ENCODE peak calls at places on chromosomes 13 and 19, in four cellular contexts. L is IMR-90, Q is esophagus muscularis mucosa, C is GM12878. H is an unnamed sample.

GRCh38 chr13:75432045-75432444 is 49.9 kb downstream of the TBC1D4 start:
- DNase-seq in C (no peak), L (peak), Q (no peak), H (no peak)

GRCh38 chr13:26523007-26523406 is 34.5 kb upstream of the WASF3 start:
- DNase-seq in Q (no peak), C (no peak), L (no peak), H (no peak)

GRCh38 chr13:109145631-109146030 is 516.2 kb downstream of the MYO16 start:
- DNase-seq in C (no peak), L (peak), Q (no peak), H (peak)

GRCh38 chr13:80469841-80470378 is 129.0 kb upstream of the SPRY2 start:
- DNase-seq in Q (peak), C (no peak), L (peak), H (peak)

GRCh38 chr13:31733066-31733465 is 6.3 kb upstream of the RXFP2 start:
- DNase-seq in Q (no peak), C (no peak), L (peak), H (no peak)

GRCh38 chr19:47520839-47521238 is 6.0 kb upstream of the NAPA start:
- DNase-seq in L (no peak), Q (no peak), C (no peak), H (no peak)

GRCh38 chr13:43835701-43836100 is 43.8 kb downstream of the CCDC122 start:
- DNase-seq in Q (no peak), C (no peak), L (peak), H (no peak)

GRCh38 chr19:5018224-5019015 is 49.5 kb downstream of the KDM4B start:
- DNase-seq in Q (no peak), L (peak), C (no peak), H (no peak)

GRCh38 chr13:47114030-47114429 is 217.2 kb upstream of the HTR2A start:
- DNase-seq in Q (no peak), C (no peak), L (peak), H (no peak)

GRCh38 chr13:38821753-38822551 is 135.1 kb downstream of the FREM2 start:
- DNase-seq in C (no peak), Q (no peak), L (no peak), H (no peak)

GRCh38 chr13:23701191-23701590 is 131.0 kb downstream of the TNFRSF19 start:
- DNase-seq in Q (no peak), C (no peak), L (no peak), H (no peak)

GRCh38 chr19:4703671-4704316 is 19.8 kb downstream of the DPP9 start:
- DNase-seq in C (no peak), L (no peak), Q (no peak), H (no peak)

GRCh38 chr13:112063309-112063626 is 3.7 kb upstream of the SOX1 start:
- DNase-seq in Q (no peak), L (no peak), C (no peak), H (no peak)

GRCh38 chr19:2761309-2761677 is 21.5 kb upstream of the SLC39A3 start:
- DNase-seq in L (no peak), Q (no peak), C (no peak), H (no peak)

GRCh38 chr19:6536138-6536671 is 5.4 kb downstream of the TNFSF9 start:
- DNase-seq in Q (no peak), L (no peak), C (peak), H (no peak)

GRCh38 chr19:24159707-24160106 is 72.7 kb downstream of the ZNF254 start:
- DNase-seq in L (peak), C (no peak), Q (no peak), H (no peak)

GRCh38 chr19:536031-536880 is 4.7 kb downstream of the CDC34 start:
- DNase-seq in L (no peak), Q (no peak), C (no peak), H (no peak)

GRCh38 chr13:19845758-19846157 is 17.7 kb downstream of the ZMYM5 start:
- DNase-seq in C (no peak), L (peak), Q (no peak), H (peak)

GRCh38 chr19:45471866-45472556 is 4.2 kb downstream of the FOSB start:
- DNase-seq in L (no peak), C (no peak), Q (no peak), H (no peak)

GRCh38 chr19:869245-870177 is 10.0 kb downstream of the CFD start:
- DNase-seq in C (no peak), Q (peak), L (peak), H (peak)

GRCh38 chr13:97002581-97002980 is 8.3 kb upstream of the OXGR1 start:
- DNase-seq in C (no peak), L (no peak), Q (no peak), H (no peak)

GRCh38 chr19:17405250-17406038 is at the start of gene BST2:
- DNase-seq in C (peak), L (peak), Q (no peak), H (no peak)

GRCh38 chr19:55224038-55224665 is 4.4 kb downstream of the TMEM86B start:
- DNase-seq in Q (no peak), C (no peak), L (no peak), H (no peak)

GRCh38 chr13:32838985-32839384 is 177.2 kb upstream of the KL start:
- DNase-seq in Q (peak), L (peak), C (no peak), H (no peak)

GRCh38 chr19:55247621-55248099 is 11.2 kb downstream of the PPP6R1 start:
- DNase-seq in Q (no peak), L (no peak), C (no peak), H (no peak)

GRCh38 chr13:80171096-80171495 is 169.8 kb downstream of the SPRY2 start:
- DNase-seq in C (no peak), Q (no peak), L (no peak), H (no peak)

GRCh38 chr19:2083174-2083854 is 12.8 kb downstream of the MOB3A start:
- DNase-seq in C (no peak), L (no peak), Q (no peak), H (no peak)

DNA sequence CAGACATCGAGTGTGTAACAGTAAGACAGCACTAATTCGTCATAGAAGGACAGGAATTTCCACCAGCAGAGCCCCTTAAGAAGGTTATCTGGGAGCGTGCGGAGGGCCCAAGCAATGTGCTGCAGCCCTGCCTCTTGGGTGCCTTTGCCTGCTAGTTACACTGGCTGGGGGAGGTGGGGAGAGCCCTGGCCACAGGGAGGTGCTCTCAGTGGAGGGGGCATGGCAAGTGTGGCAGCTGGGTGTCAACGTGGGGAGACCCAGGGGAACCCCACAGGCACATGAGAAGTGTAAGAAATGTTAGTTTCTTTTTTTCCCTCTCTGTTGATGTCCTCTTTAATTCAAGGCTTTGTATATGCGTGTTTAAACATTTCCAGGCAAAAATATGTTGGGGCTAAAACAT is 50.9 kb upstream of the TMTC4 start:
- DNase-seq in C (no peak), Q (no peak), L (no peak), H (no peak)
- TF ChIP-seq POLR2A in C (no peak), Q (no peak), L (no peak), H (no peak)

GRCh38 chr19:14567079-14567478 is 4.8 kb downstream of the NDUFB7 start:
- DNase-seq in Q (no peak), L (no peak), C (no peak), H (no peak)

GRCh38 chr19:14570864-14571527 is 870 bp downstream of the NDUFB7 start:
- DNase-seq in C (no peak), L (no peak), Q (no peak), H (no peak)

GRCh38 chr19:14576363-14576762 is 4.5 kb upstream of the NDUFB7 start:
- DNase-seq in Q (no peak), C (no peak), L (no peak), H (no peak)

GRCh38 chr19:14575428-14575980 is 3.6 kb upstream of the NDUFB7 start:
- DNase-seq in C (no peak), L (no peak), Q (no peak), H (no peak)

GRCh38 chr19:14571695-14572490 is at the start of gene NDUFB7:
- DNase-seq in C (peak), L (peak), Q (peak), H (peak)
- TF ChIP-seq POLR2A in C (peak), L (peak), Q (no peak), H (peak)

DNA sequence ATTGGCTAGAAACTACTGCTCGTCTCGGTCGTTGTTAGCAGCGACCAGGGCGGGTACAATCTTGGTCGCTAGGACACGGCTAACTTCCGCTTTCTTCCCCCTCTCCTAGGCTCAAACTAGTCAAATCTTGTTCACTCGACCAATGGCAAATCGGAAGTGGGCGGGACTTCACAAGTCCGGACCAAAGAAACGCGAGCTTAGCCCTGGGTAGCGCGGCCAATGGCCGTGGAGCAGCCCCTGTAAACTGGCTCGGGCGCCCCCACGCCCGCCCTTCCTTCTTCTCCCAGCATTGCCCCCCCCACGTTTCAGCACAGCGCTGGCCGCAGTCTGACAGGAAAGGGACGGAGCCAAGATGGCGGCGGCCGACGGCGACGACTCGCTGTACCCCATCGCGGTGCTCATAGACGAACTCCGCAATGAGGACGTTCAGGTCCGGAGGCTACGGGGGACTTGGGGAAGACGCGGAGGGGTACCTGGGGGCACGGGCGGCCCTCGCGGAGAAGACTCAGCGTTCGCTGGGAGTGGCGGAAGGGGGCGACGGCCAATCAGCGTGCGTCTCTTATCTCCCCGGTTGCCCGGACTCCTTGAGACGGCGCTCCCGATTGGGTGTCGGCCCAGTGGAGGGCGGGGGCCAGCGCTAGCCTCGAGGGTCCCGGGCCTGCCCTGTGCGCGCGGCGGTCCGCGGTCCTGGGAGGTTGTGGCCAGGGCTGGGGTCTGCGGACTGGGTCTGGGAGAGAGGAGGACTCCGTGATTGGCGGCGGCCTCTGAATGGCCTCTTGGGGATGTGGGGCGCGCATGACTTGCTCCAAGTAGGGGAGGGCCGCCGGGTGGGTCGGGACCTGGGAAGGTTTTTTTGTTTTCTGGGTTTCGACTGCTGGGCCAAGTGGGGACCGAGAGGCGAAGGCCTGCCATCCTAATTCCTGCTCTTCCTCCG is at the start of gene PPP2R1A:
- DNase-seq in C (peak), L (peak), Q (peak), H (peak)
- TF ChIP-seq POLR2A in C (peak), L (peak), Q (peak), H (peak)

GRCh38 chr19:38877781-38878574 is at the start of gene RINL:
- DNase-seq in Q (no peak), L (no peak), C (no peak), H (no peak)
- TF ChIP-seq POLR2A in Q (no peak), L (no peak), C (peak), H (no peak)

DNA sequence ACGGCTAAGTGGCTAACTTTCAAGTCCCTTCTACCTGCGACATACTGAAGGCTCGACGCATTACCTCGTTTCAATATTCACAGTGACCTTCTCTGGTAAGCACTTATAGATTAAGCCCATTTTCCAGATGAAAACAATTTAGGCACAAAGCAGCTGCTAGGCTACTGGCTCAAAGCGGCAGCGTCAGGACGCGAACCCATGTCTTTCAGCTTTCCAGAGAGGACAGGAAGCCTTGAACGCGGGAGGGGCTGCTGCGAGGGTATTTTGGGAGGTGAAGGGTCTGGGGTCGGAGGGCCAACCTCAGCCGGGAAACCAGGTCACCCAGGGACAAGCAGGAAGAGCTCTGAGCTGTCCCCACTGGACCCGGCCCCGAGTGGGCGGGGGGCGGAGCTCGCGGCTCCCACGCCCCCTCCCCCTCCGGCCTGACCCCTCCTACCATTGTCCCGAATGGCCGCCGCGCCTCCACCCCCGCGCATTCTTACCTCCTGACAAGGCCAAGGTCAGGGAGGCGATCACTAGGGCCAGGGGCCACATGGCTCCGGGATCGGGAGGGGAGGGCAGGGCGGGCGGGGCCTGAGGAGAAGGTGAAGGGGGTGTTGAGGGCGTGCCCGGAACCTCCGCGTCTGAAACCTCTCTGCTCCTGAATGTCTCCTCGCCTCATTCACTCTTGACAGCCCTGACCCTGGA is at the start of gene KLK13:
- DNase-seq in C (no peak), Q (no peak), L (no peak), H (no peak)
- TF ChIP-seq POLR2A in C (no peak), Q (no peak), L (no peak), H (no peak)